ENCODE peak calls at places on chromosomes 11 and 22, in four cellular contexts. S is K562, Y is GM12878, U is SK-N-SH. E is an unnamed sample.

GRCh38 chr11:117917591-117917990 is 11.6 kb downstream of the TMPRSS13 start:
- DNase-seq in S (no peak), Y (no peak), U (no peak), E (no peak)

GRCh38 chr22:17332109-17332508 is 37.2 kb upstream of the CECR2 start:
- DNase-seq in U (no peak), Y (no peak), S (no peak), E (no peak)

GRCh38 chr11:83156996-83157754 is at the start of gene PCF11:
- DNase-seq in U (no peak), Y (no peak), S (no peak), E (peak; percentile 96)

GRCh38 chr22:26053737-26054316 is 115.4 kb upstream of the SEZ6L start:
- DNase-seq in S (no peak), U (peak; percentile 47), Y (no peak), E (no peak)

GRCh38 chr11:134120143-134120850 is 51.4 kb downstream of the JAM3 start:
- DNase-seq in S (no peak), U (no peak), Y (no peak), E (no peak)

GRCh38 chr22:47151490-47151889 is 389.0 kb downstream of the TBC1D22A start:
- DNase-seq in Y (no peak), S (no peak), U (no peak), E (no peak)

GRCh38 chr11:16410479-16410878 is 54.1 kb upstream of the SOX6 start:
- DNase-seq in Y (no peak), S (no peak), U (no peak), E (no peak)

GRCh38 chr22:46598737-46599424 is 21.3 kb upstream of the GRAMD4 start:
- DNase-seq in U (no peak), S (no peak), Y (no peak), E (no peak)

GRCh38 chr11:26028294-26028954 is 303.5 kb upstream of the ANO3 start:
- DNase-seq in Y (no peak), S (no peak), U (no peak), E (no peak)

GRCh38 chr22:22180738-22181514 is 63.7 kb upstream of the VPREB1 start:
- DNase-seq in Y (no peak), U (no peak), S (no peak), E (no peak)
- TF ChIP-seq USF1 in Y (no peak), U (no peak), S (no peak), E (no peak)

GRCh38 chr11:76233936-76234703 is 27.8 kb upstream of the WNT11 start:
- DNase-seq in U (peak; percentile 74), S (peak; percentile 53), Y (peak; percentile 37), E (no peak)
- TF ChIP-seq USF1 in U (no peak), S (no peak), Y (no peak), E (no peak)

GRCh38 chr22:36028646-36029405 is at the start of gene RBFOX2:
- DNase-seq in Y (no peak), U (peak; percentile 98), S (peak; percentile 93), E (peak; percentile 99)

GRCh38 chr22:36029406-36029755 is 757 bp upstream of the RBFOX2 start:
- DNase-seq in Y (no peak), U (no peak), S (no peak), E (no peak)

GRCh38 chr22:36027960-36028645 is 521 bp downstream of the RBFOX2 start:
- DNase-seq in Y (no peak), U (peak; percentile 86), S (no peak), E (peak; percentile 67)

GRCh38 chr22:36026741-36027140 is 1.9 kb downstream of the RBFOX2 start:
- DNase-seq in U (no peak), S (no peak), Y (no peak), E (no peak)

DNA sequence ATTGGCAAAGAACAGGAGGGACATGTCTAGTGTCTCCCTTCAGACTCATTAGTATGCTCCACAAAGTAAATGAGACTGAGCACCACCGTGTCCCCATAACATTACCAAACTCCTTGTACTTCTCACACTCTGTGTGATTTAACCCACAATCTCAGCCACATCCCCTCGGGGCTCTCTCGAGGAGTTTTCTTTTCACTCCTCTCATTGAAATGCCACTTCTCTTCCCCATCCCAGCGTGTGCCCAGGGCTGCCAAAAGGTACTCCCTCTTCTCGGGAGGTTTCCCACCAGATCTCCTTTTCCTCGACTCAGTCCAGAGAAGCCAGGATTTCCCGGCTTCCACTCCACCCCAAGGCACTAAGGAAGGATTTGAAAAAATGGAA is 1.1 kb downstream of the RBFOX2 start:
- DNase-seq in S (no peak), U (no peak), Y (no peak), E (no peak)
- TF ChIP-seq USF1 in S (no peak), U (no peak), Y (no peak), E (no peak)

GRCh38 chr11:78689558-78690153 is 115.0 kb upstream of the NARS2 start:
- DNase-seq in S (no peak), U (no peak), Y (no peak), E (no peak)

GRCh38 chr11:78688460-78688859 is 113.8 kb upstream of the NARS2 start:
- DNase-seq in Y (no peak), S (no peak), U (no peak), E (no peak)

GRCh38 chr11:78684377-78684776 is 109.7 kb upstream of the NARS2 start:
- DNase-seq in Y (no peak), U (no peak), S (no peak), E (no peak)

GRCh38 chr11:78685156-78685555 is 110.5 kb upstream of the NARS2 start:
- DNase-seq in Y (no peak), S (no peak), U (no peak), E (no peak)

GRCh38 chr11:78683774-78684173 is 109.1 kb upstream of the NARS2 start:
- DNase-seq in Y (no peak), S (no peak), U (no peak), E (no peak)
- TF ChIP-seq USF1 in Y (no peak), S (no peak), U (no peak), E (no peak)

DNA sequence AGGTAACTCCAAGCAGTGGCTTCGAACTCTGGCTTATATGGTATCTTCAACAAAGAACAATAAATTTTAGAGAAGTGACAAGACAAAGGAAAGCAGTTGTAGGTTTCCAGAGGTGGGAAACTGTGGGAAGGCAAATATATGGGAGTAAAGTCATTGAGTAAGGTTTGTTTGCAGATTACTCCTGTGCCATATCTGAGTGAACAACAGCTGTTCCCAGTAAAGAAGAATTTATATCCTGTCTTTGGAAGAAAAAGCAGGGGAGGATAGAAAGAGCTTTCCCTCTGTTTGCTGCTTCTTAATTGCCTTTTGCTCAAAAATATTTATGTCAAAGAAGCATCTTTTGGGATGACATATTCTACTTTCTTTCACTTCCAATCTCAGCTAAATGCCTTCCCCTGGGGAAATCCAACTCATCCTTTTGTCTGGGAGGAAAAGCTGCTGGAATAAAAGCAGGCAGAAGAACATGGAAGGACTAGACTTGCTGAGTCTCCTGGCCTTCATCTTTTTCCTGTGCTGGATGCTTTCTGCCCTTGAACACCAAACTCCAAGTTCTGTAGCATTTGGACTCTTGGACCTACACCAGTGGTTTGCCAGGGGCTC is 10.4 kb upstream of the RCN1 start:
- DNase-seq in Y (no peak), U (no peak), S (no peak), E (no peak)
- TF ChIP-seq USF1 in Y (no peak), U (no peak), S (no peak), E (no peak)